ENCODE peak calls at places on chromosomes 7 and 10, in eight cellular contexts. M is cardiac muscle cell; K is A549; B is OCI-LY7; C is CD8-positive, alpha-beta memory T cell; J is adrenal gland; V is upper lobe of right lung; H is ascending aorta. E is an unnamed sample.

GRCh38 chr10:117647306-117647705 is 104.8 kb downstream of the EMX2 start:
- DNase-seq in H (no peak), V (no peak), M (peak; percentile 51), B (no peak), C (no peak), J (no peak), K (no peak), E (no peak)

GRCh38 chr10:84348860-84349259 is 20.5 kb downstream of the CCSER2 start:
- DNase-seq in M (peak; percentile 59), V (no peak), J (no peak), K (no peak), B (no peak), H (no peak), C (no peak), E (no peak)

GRCh38 chr7:91632234-91632947 is 248.1 kb downstream of the MTERF1 start:
- DNase-seq in C (no peak), J (no peak), H (no peak), B (no peak), V (no peak), K (no peak), M (no peak), E (no peak)

GRCh38 chr10:129046074-129046681 is 420.9 kb upstream of the MGMT start:
- DNase-seq in V (no peak), C (no peak), K (no peak), J (no peak), M (peak; percentile 77), B (no peak), H (no peak), E (no peak)

GRCh38 chr7:7554021-7554432 is 12.7 kb upstream of the MIOS start:
- DNase-seq in C (no peak), M (peak; percentile 32), J (no peak), V (no peak), H (no peak), K (no peak), B (no peak), E (no peak)

GRCh38 chr10:119377431-119377830 is 165.1 kb downstream of the RGS10 start:
- DNase-seq in K (no peak), B (no peak), C (no peak), J (no peak), M (no peak), V (no peak), H (no peak), E (no peak)

GRCh38 chr10:33982995-33983394 is 648.5 kb upstream of the NRP1 start:
- DNase-seq in H (no peak), C (no peak), K (no peak), J (no peak), V (no peak), M (no peak), B (no peak), E (no peak)

GRCh38 chr7:97018126-97018601 is 6.5 kb downstream of the DLX5 start:
- DNase-seq in K (no peak), H (no peak), V (no peak), C (no peak), J (no peak), B (no peak), M (no peak), E (peak; percentile 30)

GRCh38 chr7:26200113-26200443 is 468 bp downstream of the HNRNPA2B1 start:
- DNase-seq in K (no peak), H (peak; percentile 83), J (peak; percentile 63), C (peak; percentile 68), V (peak; percentile 87), M (peak; percentile 59), B (peak; percentile 74), E (peak; percentile 92)

GRCh38 chr7:1156782-1157535 is 3.0 kb downstream of the ZFAND2A start:
- DNase-seq in H (no peak), B (no peak), V (no peak), K (peak; percentile 71), J (no peak), M (no peak), C (no peak), E (peak; percentile 36)

GRCh38 chr7:122770943-122771342 is 68.2 kb upstream of the RNF148 start:
- DNase-seq in V (no peak), C (no peak), M (no peak), B (no peak), K (no peak), J (no peak), H (no peak), E (no peak)

GRCh38 chr10:6953131-6953834 is 373.2 kb upstream of the PRKCQ start:
- DNase-seq in V (no peak), C (no peak), B (no peak), M (no peak), K (no peak), H (no peak), J (no peak), E (no peak)

GRCh38 chr7:119916501-119916900 is 356.5 kb upstream of the KCND2 start:
- DNase-seq in V (no peak), J (no peak), C (no peak), B (no peak), M (no peak), H (no peak), K (no peak), E (no peak)

GRCh38 chr10:130686680-130687300 is 550.6 kb downstream of the GLRX3 start:
- DNase-seq in B (no peak), V (no peak), J (peak; percentile 18), M (no peak), C (no peak), K (no peak), H (no peak), E (no peak)

GRCh38 chr7:87000344-87000743 is 59.1 kb downstream of the ELAPOR2 start:
- DNase-seq in V (no peak), B (no peak), M (no peak), K (no peak), J (no peak), H (no peak), C (no peak), E (no peak)

GRCh38 chr7:20208651-20209307 is 8.4 kb downstream of the MACC1 start:
- DNase-seq in V (no peak), J (no peak), B (no peak), H (no peak), M (no peak), K (no peak), C (no peak), E (no peak)

GRCh38 chr10:92691042-92691590 is 1.4 kb downstream of the HHEX start:
- DNase-seq in K (no peak), C (no peak), J (peak; percentile 22), H (no peak), B (no peak), V (no peak), M (no peak), E (peak; percentile 66)

GRCh38 chr10:92693534-92693893 is 3.8 kb downstream of the HHEX start:
- DNase-seq in V (no peak), H (no peak), B (no peak), C (no peak), K (no peak), J (no peak), M (no peak), E (no peak)

GRCh38 chr10:92691591-92692084 is 1.9 kb downstream of the HHEX start:
- DNase-seq in M (no peak), V (peak; percentile 86), C (no peak), J (peak; percentile 56), H (peak; percentile 78), K (no peak), B (peak; percentile 30), E (peak; percentile 84)

GRCh38 chr10:92692085-92692671 is 2.4 kb downstream of the HHEX start:
- DNase-seq in B (no peak), K (no peak), M (no peak), V (no peak), C (no peak), J (peak; percentile 20), H (no peak), E (no peak)

GRCh38 chr10:92692697-92693533 is 3.2 kb downstream of the HHEX start:
- DNase-seq in K (no peak), V (no peak), J (no peak), H (no peak), C (no peak), B (no peak), M (no peak), E (no peak)
- H3K4me3 ChIP-seq in K (no peak overlapping the region), V (peak overlapping the region; percentile 70), J (no peak overlapping the region), H (no peak overlapping the region), C (no peak overlapping the region), B (no peak overlapping the region), M (no peak overlapping the region), E (no peak overlapping the region)

DNA sequence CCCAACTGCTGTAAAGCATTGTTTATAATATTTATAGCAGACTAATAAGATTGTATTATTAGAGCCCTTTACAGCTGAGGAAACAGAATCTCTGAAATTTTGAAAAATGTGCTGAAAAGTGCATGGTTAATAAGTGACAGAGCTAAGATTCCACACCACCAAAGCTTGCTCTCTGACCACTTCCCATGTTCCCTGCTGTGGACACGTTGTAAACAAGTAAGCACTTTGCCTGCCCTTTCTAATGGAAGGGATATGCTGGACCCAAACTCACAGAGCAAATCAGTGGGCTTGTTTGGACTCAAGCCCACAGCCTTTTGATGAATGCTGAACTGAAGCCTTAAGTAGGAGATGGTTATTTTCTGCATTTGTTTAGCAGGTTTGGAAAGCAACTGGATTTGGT is 214.0 kb upstream of the TMEM72 start:
- DNase-seq in K (no peak), C (no peak), V (no peak), B (no peak), M (no peak), J (no peak), H (no peak), E (no peak)
- H3K27ac ChIP-seq in K (no peak overlapping the region), C (no peak overlapping the region), V (no peak overlapping the region), B (no peak overlapping the region), M (no peak overlapping the region), J (no peak overlapping the region), H (no peak overlapping the region), E (peak overlapping the region; percentile 82)

DNA sequence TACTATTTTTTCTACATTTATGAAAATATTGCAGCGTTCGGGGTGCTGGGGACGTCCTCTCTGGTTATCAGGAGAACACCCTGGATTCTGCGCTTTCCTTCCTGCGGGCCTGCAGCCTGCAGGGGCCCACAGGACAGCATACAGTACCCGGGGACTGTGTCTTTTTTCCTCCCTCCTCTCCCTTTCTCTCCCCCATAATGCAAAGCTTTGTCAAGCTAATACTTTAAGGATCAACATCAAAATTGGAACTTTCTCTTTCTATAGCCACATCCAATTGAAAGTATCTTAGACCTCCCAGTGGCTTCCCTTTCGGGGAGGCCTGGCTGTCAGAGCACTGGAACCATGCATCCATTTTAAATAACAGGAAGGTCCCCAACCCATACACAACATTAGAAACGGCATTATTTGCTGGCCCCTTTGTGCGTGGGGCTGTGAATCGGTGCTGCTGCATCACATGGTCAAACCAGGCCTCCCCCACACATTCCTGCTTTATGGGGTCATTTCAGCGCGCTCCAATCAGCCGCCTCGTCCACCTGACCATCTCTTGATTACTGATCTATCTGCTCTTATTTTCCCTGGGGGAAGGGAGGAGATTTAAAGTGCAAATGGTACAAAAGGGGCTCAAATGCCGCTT is 505.1 kb downstream of the DNAJB6 start:
- DNase-seq in J (no peak), H (no peak), M (no peak), V (peak; percentile 23), K (no peak), B (no peak), C (no peak), E (peak; percentile 30)
- H3K9me3 ChIP-seq in J (no peaks in the 10 kb centered on the region), H (no peaks in the 10 kb centered on the region), M (no peaks in the 10 kb centered on the region), V (no peaks in the 10 kb centered on the region), K (peaks cover 11% of the 10 kb centered on the region), B (peaks cover 9% of the 10 kb centered on the region), C (no peaks in the 10 kb centered on the region), E (peaks cover 5% of the 10 kb centered on the region)

DNA sequence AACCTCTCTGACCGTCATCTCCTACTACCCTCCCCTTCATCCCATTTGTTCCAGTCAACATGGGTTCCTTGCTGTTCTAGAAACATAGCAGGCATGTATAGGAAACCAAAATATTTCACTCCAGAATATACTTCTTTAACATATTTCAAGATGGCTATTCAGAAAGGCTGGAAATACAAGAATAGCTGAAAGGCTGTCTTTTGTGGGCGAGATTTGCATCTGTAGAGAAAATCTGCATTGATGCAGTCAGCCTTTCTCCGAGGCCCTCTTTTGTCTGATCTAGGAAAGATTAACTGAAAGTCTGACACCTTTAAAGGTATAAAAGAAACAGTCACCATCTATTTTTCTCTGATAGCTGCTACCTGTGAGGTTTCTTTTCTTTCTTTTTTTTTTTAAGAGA is 17.8 kb upstream of the NT5C3A start:
- DNase-seq in B (no peak), J (no peak), K (no peak), V (no peak), M (no peak), C (no peak), H (no peak), E (no peak)
- H3K4me3 ChIP-seq in B (no peak overlapping the region), J (no peak overlapping the region), K (no peak overlapping the region), V (no peak overlapping the region), M (no peak overlapping the region), C (no peak overlapping the region), H (no peak overlapping the region), E (no peak overlapping the region)

E was measured in kidney.